ENCODE peak calls at places on chromosomes 16 and 17, in six cellular contexts. Z, K, X, E, R and J are unnamed samples.

GRCh38 chr16:73036074-73036826 is 11.7 kb downstream of the ZFHX3 start:
- DNase-seq in Z (peak), K (no peak), X (no peak), E (no peak), R (no peak), J (no peak)

GRCh38 chr16:4472880-4473279 is 1.5 kb downstream of the NMRAL1 start:
- DNase-seq in Z (no peak), K (no peak), X (no peak), E (no peak), R (no peak), J (no peak)

GRCh38 chr17:79923974-79924638 is 84.9 kb upstream of the CBX4 start:
- DNase-seq in Z (peak), K (no peak), X (no peak), E (no peak), R (peak), J (no peak)

GRCh38 chr16:78227855-78228254 is 128.4 kb downstream of the WWOX start:
- DNase-seq in Z (no peak), K (no peak), X (no peak), E (no peak), R (no peak), J (no peak)

GRCh38 chr17:54948380-54948779 is 20.1 kb downstream of the COX11 start:
- DNase-seq in Z (peak), K (no peak), X (peak), E (no peak), R (no peak), J (no peak)

GRCh38 chr17:3547628-3548027 is 10.0 kb downstream of the TRPV3 start:
- DNase-seq in Z (no peak), K (no peak), X (no peak), E (no peak), R (no peak), J (no peak)

GRCh38 chr17:41738801-41739112 is 4.3 kb upstream of the HAP1 start:
- DNase-seq in Z (no peak), K (no peak), X (no peak), E (no peak), R (no peak), J (no peak)

GRCh38 chr16:3101018-3101840 is 2.1 kb upstream of the ZSCAN10 start:
- DNase-seq in Z (peak), K (no peak), X (peak), E (no peak), R (no peak), J (no peak)

GRCh38 chr17:633641-634091 is 81.0 kb downstream of the VPS53 start:
- DNase-seq in Z (peak), K (no peak), X (peak), E (peak), R (no peak), J (no peak)